ENCODE peak calls at places on chromosomes 13 and 19, in four cellular contexts. One of them, this sample, is unnamed.

GRCh38 chr19:18503971-18504885 is 17.6 kb downstream of the ELL start:
- DNase-seq in uterus: no peak
- DNase-seq in stimulated activated CD4-positive, alpha-beta T cell treated with anti-CD3 and anti-CD28 coated beads, Interleukin-15, amount 100 ng/mL, for 24 hours: no peak
- DNase-seq in NCI-H187 treated with DMSO at 0.1 percent for 48 hours: no peak
- DNase-seq in this sample: no peak

GRCh38 chr13:21010621-21011020 is 50.8 kb downstream of the LATS2 start:
- DNase-seq in uterus: no peak
- DNase-seq in stimulated activated CD4-positive, alpha-beta T cell treated with anti-CD3 and anti-CD28 coated beads, Interleukin-15, amount 100 ng/mL, for 24 hours: no peak
- DNase-seq in NCI-H187 treated with DMSO at 0.1 percent for 48 hours: no peak
- DNase-seq in this sample: no peak

GRCh38 chr13:59879281-59879680 is 284.4 kb downstream of the DIAPH3 start:
- DNase-seq in stimulated activated CD4-positive, alpha-beta T cell treated with anti-CD3 and anti-CD28 coated beads, Interleukin-15, amount 100 ng/mL, for 24 hours: no peak
- DNase-seq in NCI-H187 treated with DMSO at 0.1 percent for 48 hours: peak
- DNase-seq in uterus: no peak
- DNase-seq in this sample: peak

GRCh38 chr19:11673608-11674041 is 65.1 kb downstream of the ZNF823 start:
- DNase-seq in NCI-H187 treated with DMSO at 0.1 percent for 48 hours: peak
- DNase-seq in uterus: peak
- DNase-seq in stimulated activated CD4-positive, alpha-beta T cell treated with anti-CD3 and anti-CD28 coated beads, Interleukin-15, amount 100 ng/mL, for 24 hours: peak
- DNase-seq in this sample: peak

GRCh38 chr13:94014461-94014860 is 465.0 kb downstream of the DCT start:
- DNase-seq in uterus: no peak
- DNase-seq in NCI-H187 treated with DMSO at 0.1 percent for 48 hours: no peak
- DNase-seq in stimulated activated CD4-positive, alpha-beta T cell treated with anti-CD3 and anti-CD28 coated beads, Interleukin-15, amount 100 ng/mL, for 24 hours: no peak
- DNase-seq in this sample: no peak

GRCh38 chr13:96090240-96091101 is 564 bp downstream of the HS6ST3 start:
- DNase-seq in NCI-H187 treated with DMSO at 0.1 percent for 48 hours: no peak
- DNase-seq in stimulated activated CD4-positive, alpha-beta T cell treated with anti-CD3 and anti-CD28 coated beads, Interleukin-15, amount 100 ng/mL, for 24 hours: peak
- DNase-seq in uterus: no peak
- DNase-seq in this sample: peak

GRCh38 chr13:75796825-75797224 is 160.7 kb downstream of the LMO7 start:
- DNase-seq in NCI-H187 treated with DMSO at 0.1 percent for 48 hours: no peak
- DNase-seq in stimulated activated CD4-positive, alpha-beta T cell treated with anti-CD3 and anti-CD28 coated beads, Interleukin-15, amount 100 ng/mL, for 24 hours: no peak
- DNase-seq in uterus: no peak
- DNase-seq in this sample: no peak

GRCh38 chr13:28394422-28394821 is 100.5 kb downstream of the FLT1 start:
- DNase-seq in stimulated activated CD4-positive, alpha-beta T cell treated with anti-CD3 and anti-CD28 coated beads, Interleukin-15, amount 100 ng/mL, for 24 hours: no peak
- DNase-seq in uterus: no peak
- DNase-seq in NCI-H187 treated with DMSO at 0.1 percent for 48 hours: no peak
- DNase-seq in this sample: no peak

GRCh38 chr19:4889034-4889825 is 13.5 kb downstream of the ARRDC5 start:
- DNase-seq in uterus: no peak
- DNase-seq in NCI-H187 treated with DMSO at 0.1 percent for 48 hours: no peak
- DNase-seq in stimulated activated CD4-positive, alpha-beta T cell treated with anti-CD3 and anti-CD28 coated beads, Interleukin-15, amount 100 ng/mL, for 24 hours: no peak
- DNase-seq in this sample: peak

GRCh38 chr19:16078311-16078758 is 2.0 kb downstream of the TPM4 start:
- DNase-seq in uterus: peak
- DNase-seq in stimulated activated CD4-positive, alpha-beta T cell treated with anti-CD3 and anti-CD28 coated beads, Interleukin-15, amount 100 ng/mL, for 24 hours: peak
- DNase-seq in NCI-H187 treated with DMSO at 0.1 percent for 48 hours: no peak
- DNase-seq in this sample: peak

GRCh38 chr19:52722062-52723005 is 12.5 kb downstream of the ZNF611 start:
- DNase-seq in uterus: no peak
- DNase-seq in stimulated activated CD4-positive, alpha-beta T cell treated with anti-CD3 and anti-CD28 coated beads, Interleukin-15, amount 100 ng/mL, for 24 hours: no peak
- DNase-seq in NCI-H187 treated with DMSO at 0.1 percent for 48 hours: no peak
- DNase-seq in this sample: no peak

GRCh38 chr19:47444388-47444821 is 25.1 kb upstream of the MEIS3 start:
- DNase-seq in uterus: no peak
- DNase-seq in NCI-H187 treated with DMSO at 0.1 percent for 48 hours: no peak
- DNase-seq in stimulated activated CD4-positive, alpha-beta T cell treated with anti-CD3 and anti-CD28 coated beads, Interleukin-15, amount 100 ng/mL, for 24 hours: peak
- DNase-seq in this sample: no peak

GRCh38 chr19:5907216-5907615 is 2.5 kb downstream of the VMAC start:
- DNase-seq in stimulated activated CD4-positive, alpha-beta T cell treated with anti-CD3 and anti-CD28 coated beads, Interleukin-15, amount 100 ng/mL, for 24 hours: peak
- DNase-seq in NCI-H187 treated with DMSO at 0.1 percent for 48 hours: no peak
- DNase-seq in uterus: no peak
- DNase-seq in this sample: no peak

GRCh38 chr13:24130134-24130792 is 30.3 kb upstream of the SPATA13 start:
- DNase-seq in uterus: no peak
- DNase-seq in stimulated activated CD4-positive, alpha-beta T cell treated with anti-CD3 and anti-CD28 coated beads, Interleukin-15, amount 100 ng/mL, for 24 hours: no peak
- DNase-seq in NCI-H187 treated with DMSO at 0.1 percent for 48 hours: no peak
- DNase-seq in this sample: no peak

GRCh38 chr19:40688987-40689338 is 1.5 kb downstream of the NUMBL start:
- DNase-seq in stimulated activated CD4-positive, alpha-beta T cell treated with anti-CD3 and anti-CD28 coated beads, Interleukin-15, amount 100 ng/mL, for 24 hours: no peak
- DNase-seq in uterus: no peak
- DNase-seq in NCI-H187 treated with DMSO at 0.1 percent for 48 hours: no peak
- DNase-seq in this sample: no peak

GRCh38 chr13:26964278-26965057 is 203.9 kb upstream of the GPR12 start:
- DNase-seq in NCI-H187 treated with DMSO at 0.1 percent for 48 hours: no peak
- DNase-seq in uterus: no peak
- DNase-seq in stimulated activated CD4-positive, alpha-beta T cell treated with anti-CD3 and anti-CD28 coated beads, Interleukin-15, amount 100 ng/mL, for 24 hours: no peak
- DNase-seq in this sample: peak

GRCh38 chr19:41753936-41754529 is 1.3 kb upstream of the CEACAM6 start:
- DNase-seq in uterus: no peak
- DNase-seq in NCI-H187 treated with DMSO at 0.1 percent for 48 hours: no peak
- DNase-seq in stimulated activated CD4-positive, alpha-beta T cell treated with anti-CD3 and anti-CD28 coated beads, Interleukin-15, amount 100 ng/mL, for 24 hours: peak
- DNase-seq in this sample: peak

GRCh38 chr13:97975851-97976550 is 22.5 kb downstream of the IPO5 start:
- DNase-seq in stimulated activated CD4-positive, alpha-beta T cell treated with anti-CD3 and anti-CD28 coated beads, Interleukin-15, amount 100 ng/mL, for 24 hours: peak
- DNase-seq in NCI-H187 treated with DMSO at 0.1 percent for 48 hours: peak
- DNase-seq in uterus: peak
- DNase-seq in this sample: peak

GRCh38 chr19:798415-799075 is 1.3 kb downstream of the PTBP1 start:
- DNase-seq in NCI-H187 treated with DMSO at 0.1 percent for 48 hours: no peak
- DNase-seq in stimulated activated CD4-positive, alpha-beta T cell treated with anti-CD3 and anti-CD28 coated beads, Interleukin-15, amount 100 ng/mL, for 24 hours: no peak
- DNase-seq in uterus: no peak
- DNase-seq in this sample: peak

GRCh38 chr19:12155324-12155723 is 1.2 kb downstream of the ZNF625 start:
- DNase-seq in uterus: no peak
- DNase-seq in stimulated activated CD4-positive, alpha-beta T cell treated with anti-CD3 and anti-CD28 coated beads, Interleukin-15, amount 100 ng/mL, for 24 hours: no peak
- DNase-seq in NCI-H187 treated with DMSO at 0.1 percent for 48 hours: no peak
- DNase-seq in this sample: no peak

GRCh38 chr19:3365447-3366103 is 808 bp upstream of the NFIC start:
- DNase-seq in NCI-H187 treated with DMSO at 0.1 percent for 48 hours: no peak
- DNase-seq in stimulated activated CD4-positive, alpha-beta T cell treated with anti-CD3 and anti-CD28 coated beads, Interleukin-15, amount 100 ng/mL, for 24 hours: no peak
- DNase-seq in uterus: peak
- DNase-seq in this sample: no peak